ENCODE peak calls at places on chromosomes 1 and 21, in six cellular contexts. One of them, this sample, is unnamed.

GRCh38 chr1:199182151-199182843 is 543.5 kb downstream of the PTPRC start:
- DNase-seq in osteocyte: no peak
- DNase-seq in dorsolateral prefrontal cortex: no peak
- DNase-seq in endothelial cell: no peak
- DNase-seq in AG09319: no peak
- DNase-seq in HCT116: no peak
- DNase-seq in this sample: no peak

GRCh38 chr1:114510235-114511047 is 562 bp downstream of the TRIM33 start:
- DNase-seq in HCT116: peak; percentile 6
- DNase-seq in endothelial cell: peak; percentile 45
- DNase-seq in osteocyte: no peak
- DNase-seq in AG09319: no peak
- DNase-seq in dorsolateral prefrontal cortex: no peak
- DNase-seq in this sample: no peak

GRCh38 chr21:33402011-33402979 is 918 bp upstream of the IFNGR2 start:
- DNase-seq in osteocyte: no peak
- DNase-seq in dorsolateral prefrontal cortex: peak; percentile 62
- DNase-seq in HCT116: no peak
- DNase-seq in endothelial cell: peak; percentile 20
- DNase-seq in AG09319: no peak
- DNase-seq in this sample: no peak

GRCh38 chr1:175152006-175152652 is 40.4 kb downstream of the KIAA0040 start:
- DNase-seq in HCT116: peak; percentile 33
- DNase-seq in AG09319: no peak
- DNase-seq in dorsolateral prefrontal cortex: peak; percentile 68
- DNase-seq in endothelial cell: peak; percentile 77
- DNase-seq in osteocyte: no peak
- DNase-seq in this sample: peak; percentile 41

GRCh38 chr1:99707535-99708142 is 58.8 kb downstream of the FRRS1 start:
- DNase-seq in osteocyte: peak; percentile 88
- DNase-seq in endothelial cell: peak; percentile 72
- DNase-seq in dorsolateral prefrontal cortex: peak; percentile 79
- DNase-seq in HCT116: peak; percentile 35
- DNase-seq in AG09319: peak; percentile 24
- DNase-seq in this sample: peak; percentile 97

GRCh38 chr1:213666113-213666512 is 321.7 kb upstream of the PROX1 start:
- DNase-seq in endothelial cell: no peak
- DNase-seq in AG09319: no peak
- DNase-seq in osteocyte: no peak
- DNase-seq in dorsolateral prefrontal cortex: no peak
- DNase-seq in HCT116: no peak
- DNase-seq in this sample: no peak

GRCh38 chr1:42259059-42259738 is 75.8 kb downstream of the FOXJ3 start:
- DNase-seq in osteocyte: no peak
- DNase-seq in HCT116: no peak
- DNase-seq in AG09319: no peak
- DNase-seq in dorsolateral prefrontal cortex: no peak
- DNase-seq in endothelial cell: no peak
- DNase-seq in this sample: no peak

GRCh38 chr21:14513772-14514171 is 32.3 kb downstream of the SAMSN1 start:
- DNase-seq in HCT116: no peak
- DNase-seq in AG09319: no peak
- DNase-seq in endothelial cell: no peak
- DNase-seq in dorsolateral prefrontal cortex: no peak
- DNase-seq in osteocyte: no peak
- DNase-seq in this sample: no peak

GRCh38 chr1:24321150-24321549 is 2.0 kb downstream of the GRHL3 start:
- DNase-seq in endothelial cell: no peak
- DNase-seq in dorsolateral prefrontal cortex: no peak
- DNase-seq in HCT116: no peak
- DNase-seq in osteocyte: no peak
- DNase-seq in AG09319: no peak
- DNase-seq in this sample: no peak

GRCh38 chr1:145901312-145902021 is 8.4 kb downstream of the ITGA10 start:
- DNase-seq in osteocyte: no peak
- DNase-seq in dorsolateral prefrontal cortex: no peak
- DNase-seq in endothelial cell: no peak
- DNase-seq in AG09319: no peak
- DNase-seq in HCT116: no peak
- DNase-seq in this sample: no peak

GRCh38 chr1:67752306-67752705 is 67.3 kb downstream of the GADD45A start:
- DNase-seq in dorsolateral prefrontal cortex: no peak
- DNase-seq in endothelial cell: no peak
- DNase-seq in osteocyte: no peak
- DNase-seq in AG09319: no peak
- DNase-seq in HCT116: no peak
- DNase-seq in this sample: no peak

GRCh38 chr21:44445413-44445812 is 9.9 kb upstream of the LRRC3 start:
- DNase-seq in HCT116: no peak
- DNase-seq in AG09319: no peak
- DNase-seq in osteocyte: no peak
- DNase-seq in dorsolateral prefrontal cortex: no peak
- DNase-seq in endothelial cell: no peak
- DNase-seq in this sample: no peak

GRCh38 chr1:42730988-42731387 is 9.0 kb downstream of the CLDN19 start:
- DNase-seq in endothelial cell: no peak
- DNase-seq in dorsolateral prefrontal cortex: no peak
- DNase-seq in osteocyte: peak; percentile 42
- DNase-seq in HCT116: peak; percentile 64
- DNase-seq in AG09319: no peak
- DNase-seq in this sample: no peak

GRCh38 chr1:178727014-178727895 is 2.2 kb downstream of the RALGPS2 start:
- DNase-seq in osteocyte: no peak
- DNase-seq in endothelial cell: no peak
- DNase-seq in dorsolateral prefrontal cortex: no peak
- DNase-seq in HCT116: no peak
- DNase-seq in AG09319: no peak
- DNase-seq in this sample: no peak

GRCh38 chr1:211935448-211935970 is 99.8 kb downstream of the INTS7 start:
- DNase-seq in dorsolateral prefrontal cortex: no peak
- DNase-seq in HCT116: no peak
- DNase-seq in AG09319: no peak
- DNase-seq in osteocyte: no peak
- DNase-seq in endothelial cell: no peak
- DNase-seq in this sample: no peak

GRCh38 chr1:186617860-186618780 is 62.1 kb downstream of the PTGS2 start:
- DNase-seq in osteocyte: no peak
- DNase-seq in endothelial cell: no peak
- DNase-seq in AG09319: no peak
- DNase-seq in HCT116: no peak
- DNase-seq in dorsolateral prefrontal cortex: no peak
- DNase-seq in this sample: no peak

GRCh38 chr1:242554577-242554976 is 30.1 kb upstream of the PLD5 start:
- DNase-seq in dorsolateral prefrontal cortex: no peak
- DNase-seq in endothelial cell: no peak
- DNase-seq in osteocyte: no peak
- DNase-seq in AG09319: no peak
- DNase-seq in HCT116: no peak
- DNase-seq in this sample: no peak

GRCh38 chr1:227883641-227884301 is 64.0 kb downstream of the WNT9A start:
- DNase-seq in dorsolateral prefrontal cortex: peak; percentile 17
- DNase-seq in AG09319: no peak
- DNase-seq in endothelial cell: no peak
- DNase-seq in osteocyte: no peak
- DNase-seq in HCT116: no peak
- DNase-seq in this sample: no peak

GRCh38 chr1:198880397-198880796 is 241.6 kb downstream of the PTPRC start:
- DNase-seq in osteocyte: no peak
- DNase-seq in HCT116: peak; percentile 35
- DNase-seq in dorsolateral prefrontal cortex: no peak
- DNase-seq in AG09319: no peak
- DNase-seq in endothelial cell: no peak
- DNase-seq in this sample: no peak

GRCh38 chr1:47407481-47407880 is 8.6 kb upstream of the FOXE3 start:
- DNase-seq in AG09319: no peak
- DNase-seq in endothelial cell: no peak
- DNase-seq in osteocyte: no peak
- DNase-seq in HCT116: no peak
- DNase-seq in dorsolateral prefrontal cortex: no peak
- DNase-seq in this sample: no peak

GRCh38 chr1:18141661-18142060 is 34.1 kb downstream of the IGSF21 start:
- DNase-seq in dorsolateral prefrontal cortex: no peak
- DNase-seq in AG09319: no peak
- DNase-seq in osteocyte: no peak
- DNase-seq in endothelial cell: no peak
- DNase-seq in HCT116: no peak
- DNase-seq in this sample: no peak

GRCh38 chr21:26800001-26800400 is 45.2 kb downstream of the ADAMTS1 start:
- DNase-seq in endothelial cell: no peak
- DNase-seq in AG09319: no peak
- DNase-seq in HCT116: no peak
- DNase-seq in osteocyte: no peak
- DNase-seq in dorsolateral prefrontal cortex: no peak
- DNase-seq in this sample: no peak

GRCh38 chr1:246761386-246761785 is 37.2 kb downstream of the SCCPDH start:
- DNase-seq in AG09319: no peak
- DNase-seq in HCT116: no peak
- DNase-seq in dorsolateral prefrontal cortex: no peak
- DNase-seq in osteocyte: no peak
- DNase-seq in endothelial cell: no peak
- DNase-seq in this sample: no peak

GRCh38 chr1:167720965-167721616 is 691 bp upstream of the MPZL1 start:
- DNase-seq in osteocyte: no peak
- DNase-seq in endothelial cell: peak; percentile 16
- DNase-seq in dorsolateral prefrontal cortex: no peak
- DNase-seq in HCT116: no peak
- DNase-seq in AG09319: no peak
- DNase-seq in this sample: no peak

GRCh38 chr1:214840366-214840765 is 237.4 kb downstream of the CENPF start:
- DNase-seq in AG09319: no peak
- DNase-seq in endothelial cell: no peak
- DNase-seq in dorsolateral prefrontal cortex: no peak
- DNase-seq in HCT116: no peak
- DNase-seq in osteocyte: no peak
- DNase-seq in this sample: no peak

GRCh38 chr1:56531624-56532358 is 47.6 kb downstream of the PLPP3 start:
- DNase-seq in dorsolateral prefrontal cortex: no peak
- DNase-seq in osteocyte: no peak
- DNase-seq in endothelial cell: no peak
- DNase-seq in HCT116: no peak
- DNase-seq in AG09319: no peak
- DNase-seq in this sample: no peak

GRCh38 chr1:20109223-20109856 is 10.0 kb downstream of the PLA2G2D start:
- DNase-seq in osteocyte: no peak
- DNase-seq in HCT116: peak; percentile 10
- DNase-seq in AG09319: no peak
- DNase-seq in dorsolateral prefrontal cortex: no peak
- DNase-seq in endothelial cell: no peak
- DNase-seq in this sample: no peak

GRCh38 chr1:93080424-93080823 is 1.3 kb downstream of the MTF2 start:
- DNase-seq in AG09319: peak; percentile 42
- DNase-seq in osteocyte: no peak
- DNase-seq in HCT116: peak; percentile 60
- DNase-seq in dorsolateral prefrontal cortex: no peak
- DNase-seq in endothelial cell: no peak
- DNase-seq in this sample: no peak

GRCh38 chr1:37028981-37029617 is 5.2 kb downstream of the GRIK3 start:
- DNase-seq in endothelial cell: no peak
- DNase-seq in AG09319: no peak
- DNase-seq in HCT116: no peak
- DNase-seq in dorsolateral prefrontal cortex: no peak
- DNase-seq in osteocyte: no peak
- DNase-seq in this sample: no peak

GRCh38 chr21:35579520-35580293 is 480.6 kb downstream of the SETD4 start:
- DNase-seq in endothelial cell: no peak
- DNase-seq in dorsolateral prefrontal cortex: no peak
- DNase-seq in AG09319: no peak
- DNase-seq in osteocyte: no peak
- DNase-seq in HCT116: no peak
- DNase-seq in this sample: no peak

GRCh38 chr1:143610196-143610595 is 361.6 kb downstream of the FAM72C start:
- DNase-seq in endothelial cell: no peak
- DNase-seq in dorsolateral prefrontal cortex: no peak
- DNase-seq in HCT116: no peak
- DNase-seq in AG09319: no peak
- DNase-seq in osteocyte: no peak
- DNase-seq in this sample: no peak

GRCh38 chr1:143611159-143611558 is 360.6 kb downstream of the FAM72C start:
- DNase-seq in osteocyte: no peak
- DNase-seq in HCT116: no peak
- DNase-seq in endothelial cell: peak; percentile 13
- DNase-seq in dorsolateral prefrontal cortex: no peak
- DNase-seq in AG09319: no peak
- DNase-seq in this sample: no peak
- TF ChIP-seq CTCF in osteocyte: no peak
- TF ChIP-seq CTCF in HCT116: no peak
- TF ChIP-seq CTCF in endothelial cell: peak; percentile 29
- TF ChIP-seq CTCF in dorsolateral prefrontal cortex: no peak
- TF ChIP-seq CTCF in AG09319: no peak
- TF ChIP-seq CTCF in this sample: no peak

GRCh38 chr1:208741296-208741695 is 497.1 kb upstream of the PLXNA2 start:
- DNase-seq in osteocyte: no peak
- DNase-seq in endothelial cell: no peak
- DNase-seq in dorsolateral prefrontal cortex: no peak
- DNase-seq in HCT116: no peak
- DNase-seq in AG09319: no peak
- DNase-seq in this sample: no peak

GRCh38 chr1:208731976-208732821 is 488.0 kb upstream of the PLXNA2 start:
- DNase-seq in dorsolateral prefrontal cortex: no peak
- DNase-seq in endothelial cell: no peak
- DNase-seq in HCT116: no peak
- DNase-seq in osteocyte: no peak
- DNase-seq in AG09319: no peak
- DNase-seq in this sample: no peak

GRCh38 chr1:208737922-208738321 is 493.7 kb upstream of the PLXNA2 start:
- DNase-seq in endothelial cell: no peak
- DNase-seq in osteocyte: no peak
- DNase-seq in HCT116: no peak
- DNase-seq in AG09319: no peak
- DNase-seq in dorsolateral prefrontal cortex: no peak
- DNase-seq in this sample: no peak
- TF ChIP-seq CTCF in endothelial cell: no peak
- TF ChIP-seq CTCF in osteocyte: no peak
- TF ChIP-seq CTCF in HCT116: no peak
- TF ChIP-seq CTCF in AG09319: no peak
- TF ChIP-seq CTCF in dorsolateral prefrontal cortex: no peak
- TF ChIP-seq CTCF in this sample: no peak

GRCh38 chr1:26094677-26095383 is 16.8 kb upstream of the PDIK1L start:
- DNase-seq in osteocyte: no peak
- DNase-seq in endothelial cell: peak; percentile 58
- DNase-seq in dorsolateral prefrontal cortex: no peak
- DNase-seq in AG09319: no peak
- DNase-seq in HCT116: no peak
- DNase-seq in this sample: no peak
- TF ChIP-seq CTCF in osteocyte: peak; percentile 22
- TF ChIP-seq CTCF in endothelial cell: no peak
- TF ChIP-seq CTCF in dorsolateral prefrontal cortex: no peak
- TF ChIP-seq CTCF in AG09319: peak; percentile 25
- TF ChIP-seq CTCF in HCT116: no peak
- TF ChIP-seq CTCF in this sample: no peak

DNA sequence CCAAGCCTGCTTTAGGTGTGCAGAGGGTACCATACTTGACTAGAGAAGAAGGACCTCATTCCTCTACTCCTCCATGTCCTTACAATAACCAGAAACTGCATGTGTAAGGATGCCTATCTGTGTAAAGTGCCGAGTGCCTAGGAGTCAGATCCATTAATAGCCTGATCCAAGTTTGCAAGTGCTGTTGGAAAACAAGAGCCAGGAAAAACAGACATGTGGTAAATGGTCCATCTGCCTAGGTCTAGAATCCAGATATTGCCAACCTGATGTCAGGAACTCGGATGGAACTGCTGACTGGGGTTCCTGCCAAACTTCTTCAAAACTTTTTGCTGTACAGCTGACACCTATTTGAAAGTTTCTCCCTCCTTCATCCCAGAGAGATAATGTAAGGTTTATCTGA is 239.4 kb upstream of the CAMK1G start:
- DNase-seq in dorsolateral prefrontal cortex: no peak
- DNase-seq in endothelial cell: no peak
- DNase-seq in AG09319: no peak
- DNase-seq in HCT116: no peak
- DNase-seq in osteocyte: no peak
- DNase-seq in this sample: no peak
- TF ChIP-seq CTCF in dorsolateral prefrontal cortex: no peak
- TF ChIP-seq CTCF in endothelial cell: no peak
- TF ChIP-seq CTCF in AG09319: no peak
- TF ChIP-seq CTCF in HCT116: no peak
- TF ChIP-seq CTCF in osteocyte: no peak
- TF ChIP-seq CTCF in this sample: no peak